ENCODE peak calls at places on chromosomes 3 and 15, in six cellular contexts. P is pancreas; B is foreskin fibroblast; D is CD4-positive, alpha-beta T cell; W is kidney epithelial cell; H is AG04449. K is an unnamed sample.

GRCh38 chr15:40826123-40827075 is 2.1 kb downstream of the PPP1R14D start:
- DNase-seq in P (no peak), B (no peak), D (no peak), W (no peak), H (no peak), K (no peak)

GRCh38 chr3:151890721-151891141 is 17.3 kb downstream of the SUCNR1 start:
- DNase-seq in P (no peak), B (no peak), D (no peak), W (no peak), H (no peak), K (no peak)

GRCh38 chr3:107366766-107367165 is 10.5 kb upstream of the CCDC54 start:
- DNase-seq in P (no peak), B (peak), D (no peak), W (no peak), H (no peak), K (no peak)

GRCh38 chr15:73295630-73296286 is 73.0 kb downstream of the HCN4 start:
- DNase-seq in P (no peak), B (peak), D (no peak), W (no peak), H (no peak), K (no peak)

GRCh38 chr3:112405845-112406244 is 72.9 kb downstream of the CD200 start:
- DNase-seq in P (no peak), B (peak), D (no peak), W (no peak), H (no peak), K (no peak)

GRCh38 chr15:78629031-78629715 is 8.4 kb upstream of the CHRNA3 start:
- DNase-seq in P (no peak), B (no peak), D (no peak), W (no peak), H (no peak), K (no peak)

GRCh38 chr3:181885868-181886630 is 174.3 kb downstream of the SOX2 start:
- DNase-seq in P (no peak), B (no peak), D (no peak), W (no peak), H (no peak), K (no peak)

GRCh38 chr3:32708672-32709283 is 23.8 kb downstream of the CNOT10 start:
- DNase-seq in P (no peak), B (no peak), D (no peak), W (no peak), H (no peak), K (no peak)

GRCh38 chr3:82475306-82475705 is 713.9 kb upstream of the GBE1 start:
- DNase-seq in P (no peak), B (peak), D (no peak), W (no peak), H (no peak), K (no peak)

GRCh38 chr3:160602259-160602658 is 36.9 kb upstream of the KPNA4 start:
- DNase-seq in P (no peak), B (no peak), D (no peak), W (no peak), H (no peak), K (no peak)

GRCh38 chr15:74635228-74635627 is 19.6 kb downstream of the CLK3 start:
- DNase-seq in P (no peak), B (no peak), D (peak), W (no peak), H (no peak), K (peak)

GRCh38 chr3:99545941-99546580 is 92.3 kb upstream of the COL8A1 start:
- DNase-seq in P (no peak), B (no peak), D (no peak), W (no peak), H (no peak), K (no peak)

GRCh38 chr15:79598639-79599038 is 166.5 kb downstream of the MINAR1 start:
- DNase-seq in P (no peak), B (no peak), D (no peak), W (no peak), H (no peak), K (no peak)

GRCh38 chr3:50418845-50419244 is 59.5 kb upstream of the TMEM115 start:
- DNase-seq in P (no peak), B (no peak), D (no peak), W (no peak), H (no peak), K (no peak)

GRCh38 chr15:66369773-66370651 is 13.5 kb upstream of the TIPIN start:
- DNase-seq in P (no peak), B (no peak), D (no peak), W (no peak), H (no peak), K (peak)

GRCh38 chr3:49554639-49555265 is 475 bp downstream of the BSN start:
- DNase-seq in P (no peak), B (peak), D (peak), W (no peak), H (no peak), K (peak)

GRCh38 chr3:184523825-184524615 is 37.6 kb upstream of the EPHB3 start:
- DNase-seq in P (no peak), B (peak), D (no peak), W (peak), H (no peak), K (no peak)

GRCh38 chr3:190514163-190515153 is 573 bp downstream of the IL1RAP start:
- DNase-seq in P (peak), B (peak), D (peak), W (no peak), H (no peak), K (peak)

GRCh38 chr3:146747928-146748327 is 142.8 kb upstream of the PLSCR5 start:
- DNase-seq in P (no peak), B (peak), D (no peak), W (no peak), H (peak), K (no peak)

GRCh38 chr15:38517312-38517711 is 47.3 kb downstream of the RASGRP1 start:
- DNase-seq in P (no peak), B (no peak), D (no peak), W (no peak), H (no peak), K (no peak)

GRCh38 chr15:30065025-30065801 is 17.5 kb upstream of the GOLGA8J start:
- DNase-seq in P (no peak), B (peak), D (no peak), W (peak), H (peak), K (no peak)

GRCh38 chr15:98823012-98823458 is 174.7 kb downstream of the IGF1R start:
- DNase-seq in P (no peak), B (peak), D (no peak), W (peak), H (peak), K (no peak)

GRCh38 chr15:51992953-51993352 is 21.4 kb upstream of the LEO1 start:
- DNase-seq in P (no peak), B (no peak), D (no peak), W (no peak), H (no peak), K (no peak)

GRCh38 chr15:71627604-71628003 is 182.8 kb upstream of the NR2E3 start:
- DNase-seq in P (no peak), B (no peak), D (no peak), W (no peak), H (no peak), K (no peak)

GRCh38 chr15:92627014-92627413 is 28.6 kb downstream of the FAM174B start:
- DNase-seq in P (no peak), B (no peak), D (no peak), W (no peak), H (no peak), K (no peak)

DNA sequence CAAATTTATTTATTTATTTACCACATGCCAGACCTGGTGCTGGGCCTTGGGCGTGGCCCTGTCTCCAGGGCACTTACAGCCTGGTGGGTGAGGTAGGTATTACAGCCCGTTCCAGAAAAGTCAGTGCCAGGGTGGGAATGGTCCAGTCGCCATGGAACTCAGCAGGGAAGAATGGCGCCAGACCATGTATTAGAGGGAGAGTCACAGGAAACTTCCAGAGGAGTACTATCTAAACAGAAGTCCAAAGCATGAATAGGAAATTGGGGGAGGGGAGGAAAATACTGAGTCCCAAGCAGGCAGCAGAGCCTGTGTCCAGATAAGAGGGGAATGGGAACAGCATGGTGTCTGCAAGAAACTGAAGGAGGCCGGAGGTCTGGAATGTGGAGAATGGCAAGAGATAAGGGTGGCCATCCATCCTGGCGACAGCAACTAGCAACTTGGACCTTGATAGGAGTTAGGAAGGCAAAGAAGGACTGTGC is 27.0 kb downstream of the SH3BP5 start:
- DNase-seq in P (no peak), B (no peak), D (no peak), W (no peak), H (no peak), K (peak)
- TF ChIP-seq CTCF in P (peak), B (peak), D (peak), W (peak), H (peak), K (peak)

DNA sequence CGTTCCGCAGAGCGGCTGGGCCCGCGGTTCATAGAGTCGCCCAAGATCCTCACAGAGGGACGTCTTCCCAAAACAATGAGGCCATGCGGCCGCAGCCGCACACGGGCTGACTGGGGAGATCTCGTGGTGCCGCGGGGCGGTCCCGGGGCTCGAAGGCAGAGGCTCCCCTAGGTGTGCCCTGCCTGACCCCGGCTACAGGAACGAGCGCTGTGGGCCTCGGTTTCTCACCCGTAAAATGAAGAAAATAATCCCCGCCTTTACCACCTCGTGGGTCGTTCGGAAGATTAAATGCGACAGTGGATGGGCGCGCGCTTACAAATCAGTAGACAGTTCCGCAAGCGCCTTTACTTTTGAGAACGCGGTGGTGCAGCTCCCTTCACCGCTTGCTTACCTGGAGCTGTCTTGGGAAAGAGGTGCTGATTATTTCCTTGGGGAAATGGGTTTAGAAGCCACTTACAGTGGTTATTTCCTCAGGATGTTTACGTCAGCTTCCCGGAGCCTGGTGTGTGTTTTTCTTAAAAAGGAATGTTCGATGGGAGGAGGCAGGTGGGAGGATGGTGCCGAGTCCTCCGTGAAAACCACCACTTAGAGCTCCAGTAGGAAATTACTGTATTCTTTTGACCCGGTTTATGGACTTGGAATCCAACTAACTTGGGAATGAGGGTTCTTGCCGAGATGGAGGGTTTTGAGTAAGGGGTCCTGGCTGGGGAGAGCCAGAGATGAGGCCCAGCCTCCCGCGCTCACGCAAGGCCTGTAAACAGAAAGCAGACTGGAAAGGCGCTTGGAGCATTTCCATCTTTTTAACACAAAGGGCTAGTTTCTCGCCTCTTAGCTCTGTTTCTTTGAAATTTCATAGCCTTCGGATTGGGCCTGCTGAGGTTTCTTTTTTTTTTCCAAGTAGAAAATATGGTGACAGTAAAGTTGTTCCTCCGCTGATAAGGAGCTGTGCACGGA is 2.0 kb upstream of the MEX3B start:
- DNase-seq in P (no peak), B (no peak), D (no peak), W (no peak), H (no peak), K (peak)
- TF ChIP-seq CTCF in P (no peak), B (no peak), D (peak), W (no peak), H (no peak), K (no peak)

GRCh38 chr3:76651784-76652183 is 388.1 kb upstream of the ROBO2 start:
- DNase-seq in P (no peak), B (no peak), D (no peak), W (no peak), H (no peak), K (no peak)

GRCh38 chr3:76652524-76652923 is 387.4 kb upstream of the ROBO2 start:
- DNase-seq in P (no peak), B (no peak), D (no peak), W (no peak), H (no peak), K (no peak)

GRCh38 chr3:76645724-76646123 is 394.2 kb upstream of the ROBO2 start:
- DNase-seq in P (no peak), B (no peak), D (no peak), W (no peak), H (no peak), K (no peak)

GRCh38 chr3:76643620-76644019 is 396.3 kb upstream of the ROBO2 start:
- DNase-seq in P (no peak), B (no peak), D (no peak), W (no peak), H (no peak), K (no peak)

DNA sequence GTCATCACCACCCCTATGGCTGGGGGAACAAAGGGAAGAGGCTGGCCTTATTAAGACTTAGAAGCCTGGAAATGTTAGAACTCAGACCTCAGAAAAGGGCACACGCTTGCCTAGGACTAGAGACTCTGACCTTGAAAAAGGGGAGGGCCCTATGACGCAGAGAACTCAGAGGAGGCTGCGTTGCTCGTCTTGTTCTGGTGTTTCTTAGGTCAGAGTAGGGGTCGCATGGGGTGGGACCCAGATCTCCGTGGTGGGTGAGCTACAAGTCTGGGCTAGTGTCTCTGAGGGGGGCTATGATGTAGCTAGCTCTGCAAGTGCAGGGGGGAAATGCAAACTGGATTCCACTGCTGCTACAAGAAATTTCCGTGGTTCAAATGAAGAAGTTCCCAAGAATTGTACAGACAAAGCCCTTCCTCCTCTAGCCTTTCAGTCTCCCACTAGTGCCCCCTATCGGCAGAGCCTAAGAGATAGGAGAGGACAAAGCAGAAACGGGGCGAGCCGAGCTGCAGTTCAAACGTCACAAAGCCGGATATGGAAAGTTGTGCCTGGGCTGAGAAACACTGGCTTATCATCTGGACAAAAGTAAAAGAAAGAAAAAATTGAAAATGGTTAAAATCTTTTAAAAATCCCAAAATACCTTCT is 392.9 kb upstream of the ROBO2 start:
- DNase-seq in P (no peak), B (no peak), D (no peak), W (no peak), H (no peak), K (no peak)
- TF ChIP-seq CTCF in P (no peak), B (no peak), D (no peak), W (peak), H (no peak), K (no peak)

DNA sequence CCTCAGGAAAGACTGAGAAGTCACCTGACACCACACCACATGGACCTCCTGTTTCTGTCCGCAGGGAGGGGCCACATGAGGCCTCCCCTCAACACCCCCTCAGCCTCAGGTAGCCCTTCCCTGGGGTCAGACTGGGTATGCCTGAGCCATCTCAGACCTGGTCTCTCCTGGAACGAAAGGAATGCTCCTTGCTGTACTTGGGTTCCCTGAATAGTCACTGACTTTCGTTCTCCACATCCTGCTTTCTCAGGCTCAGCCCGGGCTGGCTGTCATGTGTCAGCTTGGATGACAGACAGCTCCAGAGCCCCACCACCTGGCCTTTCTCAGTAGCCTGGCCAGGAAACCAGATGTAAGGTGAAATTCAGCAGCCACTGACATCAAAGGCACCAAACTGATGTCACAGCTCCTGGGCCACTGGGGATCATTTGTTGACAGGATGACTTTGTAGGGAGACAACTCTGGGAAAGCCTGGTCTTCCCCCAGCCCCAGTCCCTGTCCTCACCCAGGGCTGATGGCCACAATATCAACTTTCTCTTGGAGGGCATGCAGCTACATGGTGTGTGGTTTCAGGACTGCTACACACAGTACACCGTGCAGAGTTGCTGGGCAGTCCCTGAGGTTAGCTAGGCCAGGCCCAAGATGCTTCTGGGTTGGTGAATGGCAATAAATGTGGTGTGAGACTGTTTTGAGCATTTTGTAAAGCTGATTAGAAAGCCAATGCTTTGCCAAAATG is 141.4 kb upstream of the MRPS22 start:
- DNase-seq in P (peak), B (no peak), D (no peak), W (peak), H (no peak), K (peak)
- TF ChIP-seq CTCF in P (no peak), B (no peak), D (no peak), W (peak), H (no peak), K (no peak)

DNA sequence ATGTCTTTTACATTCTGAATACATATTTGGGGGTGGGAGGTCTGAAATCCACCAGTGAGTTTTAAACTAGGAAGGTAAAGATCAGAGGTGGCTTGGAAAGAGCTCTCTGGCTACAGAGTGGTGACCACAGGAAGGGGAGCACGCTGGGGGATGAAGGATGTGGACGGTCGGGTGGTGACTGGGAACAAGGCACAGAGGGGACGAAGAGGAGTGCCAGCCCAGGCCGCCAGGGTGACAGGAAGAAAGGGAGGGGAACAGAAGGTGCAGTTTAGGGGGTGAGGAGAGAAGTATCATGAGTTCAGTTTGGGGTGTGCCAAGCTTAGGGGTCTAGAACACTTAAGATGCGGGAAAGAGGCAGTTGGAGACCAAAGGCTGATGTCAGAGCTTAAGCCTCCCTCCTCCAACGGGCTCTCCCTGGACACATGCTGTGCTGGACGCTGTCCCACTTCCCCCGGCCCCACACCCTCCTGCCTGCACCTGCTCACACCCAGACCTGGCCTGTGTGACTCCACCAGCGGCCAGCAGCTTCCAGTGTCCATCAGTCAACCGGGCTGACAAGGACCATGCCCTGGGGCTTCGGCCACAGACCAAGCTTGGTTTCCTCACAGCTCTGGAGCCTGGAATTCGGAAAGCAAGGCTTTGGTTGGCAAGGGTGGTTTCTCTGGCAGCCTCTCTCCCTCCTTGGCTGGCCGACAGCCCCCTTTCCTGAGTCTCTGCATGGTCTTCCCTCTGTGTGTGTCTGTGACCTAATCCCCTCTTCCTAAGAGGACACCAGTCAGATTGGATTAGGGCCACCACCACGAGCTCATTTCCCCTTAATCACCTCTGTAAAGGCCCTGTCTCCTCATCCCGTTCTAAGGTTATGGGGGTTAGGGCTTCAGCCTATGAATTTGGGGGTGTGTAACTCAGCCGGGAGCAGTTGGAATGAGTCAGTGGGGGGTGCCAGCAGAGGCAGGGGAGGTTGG is 120.4 kb upstream of the IQSEC1 start:
- DNase-seq in P (no peak), B (no peak), D (no peak), W (no peak), H (no peak), K (no peak)
- TF ChIP-seq CTCF in P (no peak), B (no peak), D (no peak), W (no peak), H (no peak), K (no peak)

DNA sequence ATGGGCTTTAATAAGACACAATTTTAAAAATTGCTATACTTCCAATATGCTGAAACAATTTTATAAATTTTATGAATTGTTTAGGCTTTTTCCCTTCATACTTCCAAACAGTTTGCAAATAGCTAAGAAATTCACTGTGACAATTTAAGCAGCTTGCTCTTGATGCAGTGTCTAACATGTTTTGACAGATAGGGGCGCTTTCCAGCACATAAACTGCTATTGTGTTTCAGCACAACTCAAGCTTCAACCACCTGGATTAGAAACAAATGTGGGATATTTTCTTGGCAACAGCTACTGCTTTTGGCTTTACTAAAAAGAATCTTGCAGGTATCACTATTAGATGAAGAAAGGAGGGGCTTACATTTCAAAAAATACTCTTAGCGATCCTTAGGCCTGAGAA is 565.8 kb upstream of the DPPA4 start:
- DNase-seq in P (no peak), B (no peak), D (no peak), W (no peak), H (no peak), K (no peak)
- TF ChIP-seq CTCF in P (no peak), B (no peak), D (no peak), W (peak), H (no peak), K (no peak)